ENCODE peak calls at places on chromosomes 6 and 20, in eight cellular contexts. One of them, this sample, is unnamed.

GRCh38 chr6:26234421-26235239 is 130.4 kb upstream of the BTN3A2 start:
- DNase-seq in SK-N-SH: peak; percentile 73
- DNase-seq in ovary: peak; percentile 27
- DNase-seq in NT2/D1: peak; percentile 56
- DNase-seq in GM12865: peak; percentile 96
- DNase-seq in cardiac muscle cell: peak; percentile 78
- DNase-seq in H7: peak; percentile 71
- DNase-seq in body of pancreas: no peak
- DNase-seq in this sample: peak; percentile 97

GRCh38 chr6:154430494-154430919 is 73.9 kb upstream of the IPCEF1 start:
- DNase-seq in NT2/D1: no peak
- DNase-seq in H7: no peak
- DNase-seq in ovary: no peak
- DNase-seq in SK-N-SH: no peak
- DNase-seq in cardiac muscle cell: no peak
- DNase-seq in body of pancreas: no peak
- DNase-seq in GM12865: no peak
- DNase-seq in this sample: no peak

GRCh38 chr20:45919536-45919933 is 7.6 kb upstream of the PLTP start:
- DNase-seq in NT2/D1: no peak
- DNase-seq in ovary: peak; percentile 85
- DNase-seq in GM12865: no peak
- DNase-seq in body of pancreas: no peak
- DNase-seq in cardiac muscle cell: no peak
- DNase-seq in SK-N-SH: no peak
- DNase-seq in H7: no peak
- DNase-seq in this sample: no peak

GRCh38 chr6:111481836-111482235 is 1.2 kb downstream of the REV3L start:
- DNase-seq in SK-N-SH: no peak
- DNase-seq in body of pancreas: no peak
- DNase-seq in H7: no peak
- DNase-seq in cardiac muscle cell: peak; percentile 28
- DNase-seq in NT2/D1: no peak
- DNase-seq in ovary: no peak
- DNase-seq in GM12865: no peak
- DNase-seq in this sample: no peak

GRCh38 chr20:6654490-6655247 is 112.8 kb upstream of the BMP2 start:
- DNase-seq in SK-N-SH: no peak
- DNase-seq in GM12865: no peak
- DNase-seq in NT2/D1: no peak
- DNase-seq in cardiac muscle cell: no peak
- DNase-seq in H7: no peak
- DNase-seq in ovary: no peak
- DNase-seq in body of pancreas: no peak
- DNase-seq in this sample: no peak

GRCh38 chr6:100664274-100665040 is 199.7 kb upstream of the SIM1 start:
- DNase-seq in H7: no peak
- DNase-seq in body of pancreas: no peak
- DNase-seq in NT2/D1: no peak
- DNase-seq in ovary: no peak
- DNase-seq in SK-N-SH: no peak
- DNase-seq in cardiac muscle cell: peak; percentile 36
- DNase-seq in GM12865: peak; percentile 28
- DNase-seq in this sample: peak; percentile 32

GRCh38 chr6:95658896-95659295 is 81.6 kb downstream of the MANEA start:
- DNase-seq in GM12865: no peak
- DNase-seq in NT2/D1: no peak
- DNase-seq in ovary: no peak
- DNase-seq in H7: no peak
- DNase-seq in body of pancreas: no peak
- DNase-seq in cardiac muscle cell: no peak
- DNase-seq in SK-N-SH: no peak
- DNase-seq in this sample: no peak

GRCh38 chr6:11192167-11192566 is 40.3 kb downstream of the NEDD9 start:
- DNase-seq in cardiac muscle cell: no peak
- DNase-seq in SK-N-SH: no peak
- DNase-seq in GM12865: no peak
- DNase-seq in body of pancreas: no peak
- DNase-seq in NT2/D1: no peak
- DNase-seq in ovary: no peak
- DNase-seq in H7: no peak
- DNase-seq in this sample: no peak

GRCh38 chr6:142413111-142413510 is 111.3 kb downstream of the ADGRG6 start:
- DNase-seq in NT2/D1: no peak
- DNase-seq in H7: no peak
- DNase-seq in body of pancreas: no peak
- DNase-seq in ovary: no peak
- DNase-seq in SK-N-SH: no peak
- DNase-seq in cardiac muscle cell: no peak
- DNase-seq in GM12865: no peak
- DNase-seq in this sample: no peak

GRCh38 chr6:77487808-77488425 is 24.6 kb upstream of the HTR1B start:
- DNase-seq in H7: no peak
- DNase-seq in cardiac muscle cell: no peak
- DNase-seq in GM12865: no peak
- DNase-seq in SK-N-SH: no peak
- DNase-seq in ovary: no peak
- DNase-seq in NT2/D1: no peak
- DNase-seq in body of pancreas: no peak
- DNase-seq in this sample: no peak

GRCh38 chr20:23878787-23879186 is 761 bp downstream of the CST5 start:
- DNase-seq in NT2/D1: no peak
- DNase-seq in cardiac muscle cell: no peak
- DNase-seq in GM12865: no peak
- DNase-seq in SK-N-SH: no peak
- DNase-seq in ovary: no peak
- DNase-seq in body of pancreas: no peak
- DNase-seq in H7: no peak
- DNase-seq in this sample: no peak

DNA sequence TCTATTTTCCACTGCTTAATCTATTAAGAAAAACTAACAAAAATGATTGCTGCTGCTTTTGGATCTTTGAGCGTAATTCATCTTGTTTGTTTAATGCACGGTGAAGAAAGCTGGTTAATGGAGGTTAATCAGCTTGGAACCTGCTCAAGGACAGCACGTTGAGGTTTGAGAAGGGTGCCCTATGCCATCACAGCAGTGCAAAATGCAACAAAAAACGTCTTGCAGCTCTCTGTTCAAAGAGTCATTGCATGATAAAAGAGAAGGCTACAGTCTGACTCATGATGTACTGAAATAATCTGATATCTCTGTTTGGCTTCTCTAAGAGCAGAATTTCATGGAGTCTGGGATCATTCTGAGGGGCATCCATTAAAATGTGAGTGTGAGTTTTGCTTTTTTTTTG is 80.6 kb upstream of the PREP start:
- DNase-seq in body of pancreas: no peak
- DNase-seq in SK-N-SH: no peak
- DNase-seq in GM12865: no peak
- DNase-seq in cardiac muscle cell: no peak
- DNase-seq in ovary: no peak
- DNase-seq in H7: no peak
- DNase-seq in NT2/D1: no peak
- DNase-seq in this sample: no peak
- H3K4me3 ChIP-seq in body of pancreas: no peak overlapping the region
- H3K4me3 ChIP-seq in SK-N-SH: peak overlapping the region; percentile 3
- H3K4me3 ChIP-seq in GM12865: no peak overlapping the region
- H3K4me3 ChIP-seq in cardiac muscle cell: no peak overlapping the region
- H3K4me3 ChIP-seq in ovary: no peak overlapping the region
- H3K4me3 ChIP-seq in H7: no peak overlapping the region
- H3K4me3 ChIP-seq in NT2/D1: no peak overlapping the region
- H3K4me3 ChIP-seq in this sample: no peak overlapping the region

GRCh38 chr20:60481742-60482133 is 523.5 kb downstream of the CDH26 start:
- DNase-seq in GM12865: no peak
- DNase-seq in NT2/D1: no peak
- DNase-seq in cardiac muscle cell: no peak
- DNase-seq in H7: peak; percentile 52
- DNase-seq in SK-N-SH: no peak
- DNase-seq in body of pancreas: no peak
- DNase-seq in ovary: no peak
- DNase-seq in this sample: no peak

GRCh38 chr20:60481051-60481741 is 523.0 kb downstream of the CDH26 start:
- DNase-seq in SK-N-SH: no peak
- DNase-seq in body of pancreas: no peak
- DNase-seq in cardiac muscle cell: no peak
- DNase-seq in GM12865: no peak
- DNase-seq in ovary: no peak
- DNase-seq in H7: no peak
- DNase-seq in NT2/D1: no peak
- DNase-seq in this sample: no peak

GRCh38 chr20:60474385-60474910 is 516.2 kb downstream of the CDH26 start:
- DNase-seq in cardiac muscle cell: no peak
- DNase-seq in body of pancreas: no peak
- DNase-seq in SK-N-SH: no peak
- DNase-seq in NT2/D1: no peak
- DNase-seq in H7: no peak
- DNase-seq in GM12865: no peak
- DNase-seq in ovary: no peak
- DNase-seq in this sample: no peak

GRCh38 chr20:60478533-60478932 is 520.3 kb downstream of the CDH26 start:
- DNase-seq in H7: no peak
- DNase-seq in SK-N-SH: no peak
- DNase-seq in body of pancreas: no peak
- DNase-seq in ovary: no peak
- DNase-seq in cardiac muscle cell: no peak
- DNase-seq in NT2/D1: no peak
- DNase-seq in GM12865: no peak
- DNase-seq in this sample: no peak

GRCh38 chr20:60477958-60478357 is 519.7 kb downstream of the CDH26 start:
- DNase-seq in NT2/D1: no peak
- DNase-seq in SK-N-SH: no peak
- DNase-seq in cardiac muscle cell: no peak
- DNase-seq in ovary: no peak
- DNase-seq in GM12865: no peak
- DNase-seq in H7: no peak
- DNase-seq in body of pancreas: no peak
- DNase-seq in this sample: no peak
- H3K4me3 ChIP-seq in NT2/D1: no peak overlapping the region
- H3K4me3 ChIP-seq in SK-N-SH: no peak overlapping the region
- H3K4me3 ChIP-seq in cardiac muscle cell: no peak overlapping the region
- H3K4me3 ChIP-seq in ovary: no peak overlapping the region
- H3K4me3 ChIP-seq in GM12865: no peak overlapping the region
- H3K4me3 ChIP-seq in H7: no peak overlapping the region
- H3K4me3 ChIP-seq in body of pancreas: no peak overlapping the region
- H3K4me3 ChIP-seq in this sample: no peak overlapping the region

GRCh38 chr6:36432151-36432633 is 10.5 kb downstream of the PXT1 start:
- DNase-seq in cardiac muscle cell: no peak
- DNase-seq in NT2/D1: no peak
- DNase-seq in ovary: no peak
- DNase-seq in body of pancreas: no peak
- DNase-seq in SK-N-SH: no peak
- DNase-seq in GM12865: peak; percentile 46
- DNase-seq in H7: no peak
- DNase-seq in this sample: no peak

GRCh38 chr6:36430351-36430750 is 12.3 kb downstream of the PXT1 start:
- DNase-seq in SK-N-SH: no peak
- DNase-seq in ovary: no peak
- DNase-seq in cardiac muscle cell: peak; percentile 38
- DNase-seq in NT2/D1: no peak
- DNase-seq in H7: no peak
- DNase-seq in GM12865: no peak
- DNase-seq in body of pancreas: no peak
- DNase-seq in this sample: no peak

GRCh38 chr6:36427781-36428345 is 14.8 kb downstream of the PXT1 start:
- DNase-seq in cardiac muscle cell: no peak
- DNase-seq in GM12865: no peak
- DNase-seq in NT2/D1: no peak
- DNase-seq in SK-N-SH: no peak
- DNase-seq in body of pancreas: no peak
- DNase-seq in H7: no peak
- DNase-seq in ovary: no peak
- DNase-seq in this sample: no peak

GRCh38 chr6:36428911-36429310 is 13.7 kb downstream of the PXT1 start:
- DNase-seq in ovary: no peak
- DNase-seq in cardiac muscle cell: no peak
- DNase-seq in body of pancreas: no peak
- DNase-seq in GM12865: peak; percentile 7
- DNase-seq in SK-N-SH: no peak
- DNase-seq in H7: no peak
- DNase-seq in NT2/D1: no peak
- DNase-seq in this sample: no peak

GRCh38 chr6:36431197-36431596 is 11.5 kb downstream of the PXT1 start:
- DNase-seq in ovary: no peak
- DNase-seq in SK-N-SH: no peak
- DNase-seq in H7: no peak
- DNase-seq in body of pancreas: no peak
- DNase-seq in GM12865: no peak
- DNase-seq in NT2/D1: no peak
- DNase-seq in cardiac muscle cell: no peak
- DNase-seq in this sample: no peak
- H3K4me3 ChIP-seq in ovary: no peak overlapping the region
- H3K4me3 ChIP-seq in SK-N-SH: no peak overlapping the region
- H3K4me3 ChIP-seq in H7: no peak overlapping the region
- H3K4me3 ChIP-seq in body of pancreas: no peak overlapping the region
- H3K4me3 ChIP-seq in GM12865: no peak overlapping the region
- H3K4me3 ChIP-seq in NT2/D1: no peak overlapping the region
- H3K4me3 ChIP-seq in cardiac muscle cell: no peak overlapping the region
- H3K4me3 ChIP-seq in this sample: no peak overlapping the region

GRCh38 chr20:35618372-35619131 is 2.9 kb downstream of the SPAG4 start:
- DNase-seq in ovary: peak; percentile 44
- DNase-seq in SK-N-SH: peak; percentile 37
- DNase-seq in cardiac muscle cell: peak; percentile 23
- DNase-seq in body of pancreas: no peak
- DNase-seq in NT2/D1: no peak
- DNase-seq in H7: peak; percentile 63
- DNase-seq in GM12865: peak; percentile 39
- DNase-seq in this sample: no peak
- H3K4me3 ChIP-seq in ovary: peak overlapping the region; percentile 46
- H3K4me3 ChIP-seq in SK-N-SH: peak overlapping the region; percentile 83
- H3K4me3 ChIP-seq in cardiac muscle cell: peak overlapping the region; percentile 46
- H3K4me3 ChIP-seq in body of pancreas: no peak overlapping the region
- H3K4me3 ChIP-seq in NT2/D1: peak overlapping the region; percentile 71
- H3K4me3 ChIP-seq in H7: peak overlapping the region; percentile 62
- H3K4me3 ChIP-seq in GM12865: peak overlapping the region; percentile 79
- H3K4me3 ChIP-seq in this sample: peak overlapping the region; percentile 63

GRCh38 chr6:151506761-151507160 is 12.9 kb downstream of the CCDC170 start:
- DNase-seq in body of pancreas: no peak
- DNase-seq in NT2/D1: no peak
- DNase-seq in SK-N-SH: no peak
- DNase-seq in GM12865: no peak
- DNase-seq in ovary: no peak
- DNase-seq in cardiac muscle cell: no peak
- DNase-seq in H7: no peak
- DNase-seq in this sample: no peak
- H3K4me3 ChIP-seq in body of pancreas: no peak overlapping the region
- H3K4me3 ChIP-seq in NT2/D1: no peak overlapping the region
- H3K4me3 ChIP-seq in SK-N-SH: no peak overlapping the region
- H3K4me3 ChIP-seq in GM12865: no peak overlapping the region
- H3K4me3 ChIP-seq in ovary: no peak overlapping the region
- H3K4me3 ChIP-seq in cardiac muscle cell: no peak overlapping the region
- H3K4me3 ChIP-seq in H7: no peak overlapping the region
- H3K4me3 ChIP-seq in this sample: no peak overlapping the region

GRCh38 chr6:35018746-35019145 is 122.4 kb downstream of the TCP11 start:
- DNase-seq in NT2/D1: no peak
- DNase-seq in SK-N-SH: no peak
- DNase-seq in body of pancreas: no peak
- DNase-seq in ovary: no peak
- DNase-seq in GM12865: no peak
- DNase-seq in H7: no peak
- DNase-seq in cardiac muscle cell: no peak
- DNase-seq in this sample: no peak
- H3K4me3 ChIP-seq in NT2/D1: no peak overlapping the region
- H3K4me3 ChIP-seq in SK-N-SH: no peak overlapping the region
- H3K4me3 ChIP-seq in body of pancreas: no peak overlapping the region
- H3K4me3 ChIP-seq in ovary: no peak overlapping the region
- H3K4me3 ChIP-seq in GM12865: no peak overlapping the region
- H3K4me3 ChIP-seq in H7: no peak overlapping the region
- H3K4me3 ChIP-seq in cardiac muscle cell: no peak overlapping the region
- H3K4me3 ChIP-seq in this sample: no peak overlapping the region

GRCh38 chr20:59005523-59006166 is 1.4 kb downstream of the CTSZ start:
- DNase-seq in NT2/D1: no peak
- DNase-seq in SK-N-SH: no peak
- DNase-seq in GM12865: no peak
- DNase-seq in ovary: no peak
- DNase-seq in cardiac muscle cell: no peak
- DNase-seq in body of pancreas: no peak
- DNase-seq in H7: peak; percentile 39
- DNase-seq in this sample: no peak
- H3K4me3 ChIP-seq in NT2/D1: peak overlapping the region; percentile 6
- H3K4me3 ChIP-seq in SK-N-SH: no peak overlapping the region
- H3K4me3 ChIP-seq in GM12865: peak overlapping the region; percentile 82
- H3K4me3 ChIP-seq in ovary: peak overlapping the region; percentile 53
- H3K4me3 ChIP-seq in cardiac muscle cell: no peak overlapping the region
- H3K4me3 ChIP-seq in body of pancreas: no peak overlapping the region
- H3K4me3 ChIP-seq in H7: no peak overlapping the region
- H3K4me3 ChIP-seq in this sample: no peak overlapping the region

This sample was measured in Jurkat, Clone E6-1.